ENCODE peak calls at places on chromosomes 13 and 19, in four cellular contexts. J is IMR-90, D is GM12878, U is K562. L is an unnamed sample.

GRCh38 chr13:104106705-104107393 is 1040.6 kb upstream of the SLC10A2 start:
- DNase-seq in U (no peak), D (no peak), J (peak), L (peak)

GRCh38 chr19:48284891-48285290 is 15.0 kb downstream of the ZNF114 start:
- DNase-seq in D (no peak), J (peak), U (no peak), L (no peak)

GRCh38 chr13:98847780-98848179 is 95.3 kb upstream of the SLC15A1 start:
- DNase-seq in J (no peak), D (no peak), U (peak), L (no peak)

GRCh38 chr13:73341748-73342147 is 282.9 kb downstream of the KLF5 start:
- DNase-seq in U (no peak), D (no peak), J (peak), L (peak)

GRCh38 chr13:36766295-36766694 is 52.7 kb upstream of the RFXAP start:
- DNase-seq in J (peak), U (no peak), D (no peak), L (no peak)

GRCh38 chr19:12938536-12939291 is at the start of gene CALR:
- DNase-seq in J (no peak), U (peak), D (no peak), L (peak)

GRCh38 chr19:5086725-5087439 is 118.0 kb downstream of the KDM4B start:
- DNase-seq in J (no peak), D (no peak), U (no peak), L (no peak)

GRCh38 chr13:91058066-91058465 is 289.4 kb upstream of the MIR17HG start:
- DNase-seq in D (no peak), J (no peak), U (no peak), L (no peak)

GRCh38 chr13:99136427-99136954 is 64.2 kb upstream of the UBAC2 start:
- DNase-seq in D (no peak), U (no peak), J (no peak), L (no peak)

GRCh38 chr13:68810660-68811059 is 1297.0 kb upstream of the ATXN8OS start:
- DNase-seq in D (no peak), U (peak), J (no peak), L (no peak)

GRCh38 chr19:5718032-5718578 is 1.8 kb downstream of the LONP1 start:
- DNase-seq in U (peak), D (no peak), J (peak), L (no peak)

GRCh38 chr13:32302461-32302860 is 12.7 kb downstream of the ZAR1L start:
- DNase-seq in U (no peak), J (no peak), D (no peak), L (no peak)

GRCh38 chr13:34654203-34654602 is 287.9 kb upstream of the NBEA start:
- DNase-seq in D (no peak), J (no peak), U (no peak), L (no peak)

GRCh38 chr13:60427285-60427684 is 30.3 kb downstream of the TDRD3 start:
- DNase-seq in D (peak), J (no peak), U (no peak), L (no peak)

GRCh38 chr13:36057041-36057440 is 74.1 kb downstream of the DCLK1 start:
- DNase-seq in D (no peak), U (peak), J (no peak), L (no peak)

GRCh38 chr13:20221772-20222171 is 10.3 kb downstream of the GJB6 start:
- DNase-seq in J (no peak), D (no peak), U (no peak), L (no peak)

GRCh38 chr13:75946746-75947397 is 310.7 kb downstream of the LMO7 start:
- DNase-seq in U (no peak), D (no peak), J (no peak), L (no peak)

GRCh38 chr19:8512991-8513686 is 828 bp downstream of the ZNF414 start:
- DNase-seq in U (no peak), D (no peak), J (no peak), L (no peak)

GRCh38 chr19:1777149-1777548 is 23.8 kb downstream of the ONECUT3 start:
- DNase-seq in J (no peak), U (no peak), D (no peak), L (no peak)

GRCh38 chr19:7772752-7773291 is 9.8 kb downstream of the CLEC4M start:
- DNase-seq in J (no peak), U (peak), D (peak), L (no peak)

GRCh38 chr19:37966211-37967072 is 59.4 kb downstream of the SIPA1L3 start:
- DNase-seq in D (no peak), J (peak), U (no peak), L (no peak)

GRCh38 chr13:74306496-74306895 is 172.3 kb upstream of the KLF12 start:
- DNase-seq in U (no peak), D (no peak), J (peak), L (peak)

GRCh38 chr19:12868540-12869112 is 12.6 kb downstream of the DNASE2 start:
- DNase-seq in J (no peak), U (peak), D (no peak), L (no peak)

GRCh38 chr13:44364019-44364418 is 9.6 kb upstream of the SERP2 start:
- DNase-seq in J (no peak), U (no peak), D (no peak), L (no peak)
- H2AFZ ChIP-seq in J (no peak), U (no peak), D (no peak), L (no peak)

GRCh38 chr13:97352815-97353214 is 81.2 kb upstream of the RAP2A start:
- DNase-seq in D (no peak), U (no peak), J (no peak), L (no peak)

GRCh38 chr13:97354808-97355207 is 79.2 kb upstream of the RAP2A start:
- DNase-seq in D (no peak), U (no peak), J (no peak), L (no peak)

GRCh38 chr13:97348569-97349100 is 85.3 kb upstream of the RAP2A start:
- DNase-seq in J (no peak), D (no peak), U (no peak), L (no peak)

GRCh38 chr13:97356592-97356991 is 77.4 kb upstream of the RAP2A start:
- DNase-seq in D (no peak), U (no peak), J (no peak), L (no peak)

GRCh38 chr13:97353927-97354326 is 80.0 kb upstream of the RAP2A start:
- DNase-seq in U (no peak), J (peak), D (no peak), L (no peak)
- TF ChIP-seq FOS in U (no peak), J (peak), D (no peak), L (no peak)

GRCh38 chr13:114061047-114061446 is 71.4 kb downstream of the RASA3 start:
- DNase-seq in U (no peak), D (no peak), J (no peak), L (no peak)

GRCh38 chr13:114062754-114063153 is 69.7 kb downstream of the RASA3 start:
- DNase-seq in U (no peak), D (no peak), J (no peak), L (no peak)

GRCh38 chr13:114061746-114062145 is 70.7 kb downstream of the RASA3 start:
- DNase-seq in D (no peak), U (no peak), J (no peak), L (no peak)

GRCh38 chr13:114063545-114064515 is 68.6 kb downstream of the RASA3 start:
- DNase-seq in J (peak), D (no peak), U (peak), L (no peak)

GRCh38 chr13:114062341-114062740 is 70.1 kb downstream of the RASA3 start:
- DNase-seq in D (no peak), J (no peak), U (no peak), L (no peak)
- H3K27ac ChIP-seq in D (no peak), J (peak), U (no peak), L (no peak)

DNA sequence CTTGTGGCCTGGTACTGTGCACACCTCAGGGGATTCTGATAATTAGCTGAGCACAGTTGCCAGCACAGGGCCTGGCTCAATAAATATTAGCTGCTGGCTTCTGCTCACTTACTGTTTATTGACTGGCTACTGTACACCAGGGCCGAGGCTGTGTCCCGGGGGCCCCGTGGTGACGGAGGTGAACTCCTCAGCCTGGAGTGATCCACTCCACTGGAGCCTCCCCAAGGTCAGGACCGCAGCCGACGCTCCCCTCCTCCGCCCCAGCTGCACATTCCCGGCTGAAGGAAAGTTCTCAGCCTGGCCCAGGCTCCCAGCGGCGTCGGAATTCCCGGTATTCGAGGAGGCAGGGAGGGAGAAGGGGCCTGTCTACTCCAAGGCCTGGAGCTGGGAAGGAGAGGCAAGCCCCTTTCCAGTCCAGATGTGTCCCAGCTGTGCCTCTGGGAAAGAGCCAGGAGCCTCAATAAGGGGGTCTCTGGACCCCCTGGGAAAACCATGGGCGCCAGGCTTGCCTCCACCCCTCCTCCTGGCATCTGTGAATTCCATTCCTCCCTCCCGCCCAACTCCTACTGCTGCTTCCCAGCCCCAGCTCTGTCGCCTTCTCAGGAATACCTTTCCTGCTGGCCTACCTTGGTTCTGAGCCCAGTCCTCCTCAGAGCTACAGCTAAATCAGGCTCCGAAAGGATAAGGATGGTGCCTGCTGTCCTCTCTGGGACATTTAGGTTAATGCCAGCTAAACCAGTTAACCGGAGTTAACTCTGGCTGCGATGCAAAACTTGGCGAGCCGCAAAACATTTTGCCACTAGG is 7.2 kb downstream of the RPS16 start:
- DNase-seq in U (no peak), J (peak), D (no peak), L (peak)
- H2AFZ ChIP-seq in U (no peak), J (peak), D (no peak), L (peak)

GRCh38 chr19:42424712-42425131 is 2.5 kb downstream of the LIPE start:
- DNase-seq in D (no peak), U (peak), J (no peak), L (no peak)

GRCh38 chr19:42426643-42427042 is 545 bp downstream of the LIPE start:
- DNase-seq in U (no peak), D (no peak), J (no peak), L (no peak)

GRCh38 chr19:42428676-42429075 is 1.5 kb upstream of the LIPE start:
- DNase-seq in J (no peak), U (no peak), D (no peak), L (no peak)

GRCh38 chr19:42424345-42424707 is 2.9 kb downstream of the LIPE start:
- DNase-seq in D (no peak), U (peak), J (no peak), L (no peak)

GRCh38 chr19:42427313-42427712 is at the start of gene LIPE:
- DNase-seq in U (no peak), J (no peak), D (no peak), L (no peak)
- TF ChIP-seq FOS in U (no peak), J (no peak), D (no peak), L (no peak)

GRCh38 chr19:18377026-18377425 is 8.9 kb upstream of the GDF15 start:
- DNase-seq in U (no peak), J (no peak), D (no peak), L (no peak)

GRCh38 chr19:18379803-18380747 is 5.9 kb upstream of the GDF15 start:
- DNase-seq in D (no peak), J (peak), U (peak), L (no peak)

GRCh38 chr19:18385359-18385674 is 641 bp upstream of the GDF15 start:
- DNase-seq in D (no peak), U (no peak), J (no peak), L (no peak)

GRCh38 chr19:18384775-18385174 is 1.2 kb upstream of the GDF15 start:
- DNase-seq in J (no peak), U (no peak), D (no peak), L (no peak)

GRCh38 chr19:18380843-18381242 is 5.1 kb upstream of the GDF15 start:
- DNase-seq in J (no peak), D (no peak), U (no peak), L (no peak)
- H3K27ac ChIP-seq in J (peak), D (no peak), U (peak), L (no peak)

GRCh38 chr19:3330047-3330446 is 36.3 kb upstream of the NFIC start:
- DNase-seq in J (no peak), D (no peak), U (no peak), L (no peak)
- H2AFZ ChIP-seq in J (no peak), D (no peak), U (no peak), L (no peak)

GRCh38 chr19:49553451-49554271 is 25.9 kb downstream of the RCN3 start:
- DNase-seq in U (no peak), J (peak), D (no peak), L (peak)
- TF ChIP-seq FOS in U (no peak), J (no peak), D (no peak), L (peak)

GRCh38 chr19:45139286-45140143 is 21.3 kb downstream of the NKPD1 start:
- DNase-seq in U (no peak), J (no peak), D (no peak), L (no peak)

GRCh38 chr19:45137179-45137761 is 23.5 kb downstream of the NKPD1 start:
- DNase-seq in U (no peak), J (no peak), D (peak), L (no peak)

GRCh38 chr19:45136507-45137178 is 24.1 kb downstream of the NKPD1 start:
- DNase-seq in D (no peak), U (no peak), J (no peak), L (no peak)

GRCh38 chr19:45140144-45140503 is 20.7 kb downstream of the NKPD1 start:
- DNase-seq in J (no peak), D (no peak), U (no peak), L (no peak)

DNA sequence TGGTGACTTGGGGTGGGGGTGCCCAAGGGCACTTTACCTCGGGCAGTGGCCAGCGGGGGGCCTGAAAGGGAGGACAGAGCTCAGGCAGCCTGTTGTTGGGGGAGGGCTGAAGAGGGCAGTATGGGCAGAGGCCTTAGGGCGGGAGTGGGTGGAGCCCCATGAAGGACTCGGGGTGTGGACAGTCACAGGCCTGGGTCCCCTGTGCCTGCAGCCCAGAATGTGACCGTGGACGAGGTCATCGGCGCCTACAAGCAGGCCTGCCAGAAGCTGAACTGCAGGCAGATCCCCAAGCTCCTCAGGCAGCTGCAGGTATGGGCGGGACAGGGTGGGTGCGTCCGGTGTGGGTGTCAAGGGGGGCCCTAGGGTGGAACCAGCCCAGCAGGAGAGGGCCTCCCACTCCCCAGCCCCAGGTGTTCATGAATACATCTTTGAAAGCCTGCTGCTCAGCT is 22.5 kb downstream of the NKPD1 start:
- DNase-seq in J (no peak), D (no peak), U (peak), L (no peak)
- H3K27ac ChIP-seq in J (no peak), D (peak), U (no peak), L (no peak)